ENCODE peak calls at places on chromosome X, in six cellular contexts. One of them, this sample, is unnamed.

GRCh38 chrX:70092247-70092646 is 30.0 kb downstream of the OTUD6A start:
- DNase-seq in A172: no peak
- DNase-seq in foreskin melanocyte: no peak
- DNase-seq in ureter: no peak
- DNase-seq in activated CD4-positive, alpha-beta T cell treated with anti-CD3 and anti-CD28 coated beads for 48 hours: peak; percentile 2
- DNase-seq in SW480: no peak
- DNase-seq in this sample: no peak

GRCh38 chrX:132810964-132811712 is 147.3 kb downstream of the HS6ST2 start:
- DNase-seq in A172: no peak
- DNase-seq in ureter: no peak
- DNase-seq in activated CD4-positive, alpha-beta T cell treated with anti-CD3 and anti-CD28 coated beads for 48 hours: no peak
- DNase-seq in SW480: no peak
- DNase-seq in foreskin melanocyte: no peak
- DNase-seq in this sample: no peak

GRCh38 chrX:56382278-56382677 is 150.1 kb downstream of the KLF8 start:
- DNase-seq in activated CD4-positive, alpha-beta T cell treated with anti-CD3 and anti-CD28 coated beads for 48 hours: no peak
- DNase-seq in foreskin melanocyte: no peak
- DNase-seq in ureter: no peak
- DNase-seq in A172: no peak
- DNase-seq in SW480: no peak
- DNase-seq in this sample: no peak

GRCh38 chrX:1466232-1466661 is 13.5 kb upstream of the ASMTL start:
- DNase-seq in ureter: peak; percentile 37
- DNase-seq in SW480: no peak
- DNase-seq in foreskin melanocyte: no peak
- DNase-seq in activated CD4-positive, alpha-beta T cell treated with anti-CD3 and anti-CD28 coated beads for 48 hours: peak; percentile 2
- DNase-seq in A172: no peak
- DNase-seq in this sample: no peak

GRCh38 chrX:118216488-118216887 is 99.9 kb upstream of the KLHL13 start:
- DNase-seq in activated CD4-positive, alpha-beta T cell treated with anti-CD3 and anti-CD28 coated beads for 48 hours: no peak
- DNase-seq in SW480: peak; percentile 16
- DNase-seq in foreskin melanocyte: no peak
- DNase-seq in ureter: no peak
- DNase-seq in A172: no peak
- DNase-seq in this sample: no peak

GRCh38 chrX:38799995-38800394 is 1.3 kb upstream of the MID1IP1 start:
- DNase-seq in foreskin melanocyte: no peak
- DNase-seq in ureter: no peak
- DNase-seq in A172: peak; percentile 4
- DNase-seq in activated CD4-positive, alpha-beta T cell treated with anti-CD3 and anti-CD28 coated beads for 48 hours: no peak
- DNase-seq in SW480: no peak
- DNase-seq in this sample: no peak

GRCh38 chrX:131778269-131779218 is 234.7 kb downstream of the OR13H1 start:
- DNase-seq in A172: peak; percentile 52
- DNase-seq in foreskin melanocyte: no peak
- DNase-seq in activated CD4-positive, alpha-beta T cell treated with anti-CD3 and anti-CD28 coated beads for 48 hours: no peak
- DNase-seq in ureter: peak; percentile 83
- DNase-seq in SW480: no peak
- DNase-seq in this sample: no peak

GRCh38 chrX:79100791-79101484 is 43.5 kb upstream of the GPR174 start:
- DNase-seq in SW480: no peak
- DNase-seq in activated CD4-positive, alpha-beta T cell treated with anti-CD3 and anti-CD28 coated beads for 48 hours: no peak
- DNase-seq in ureter: no peak
- DNase-seq in foreskin melanocyte: no peak
- DNase-seq in A172: no peak
- DNase-seq in this sample: no peak

GRCh38 chrX:105567046-105567445 is 255.3 kb upstream of the NRK start:
- DNase-seq in A172: no peak
- DNase-seq in activated CD4-positive, alpha-beta T cell treated with anti-CD3 and anti-CD28 coated beads for 48 hours: no peak
- DNase-seq in SW480: no peak
- DNase-seq in ureter: no peak
- DNase-seq in foreskin melanocyte: no peak
- DNase-seq in this sample: no peak

This sample was measured in posterior vena cava.